ENCODE peak calls at places on chromosomes 3 and 15, in eight cellular contexts. One of them, this sample, is unnamed.

GRCh38 chr15:47711654-47712053 is 5.7 kb upstream of the SEMA6D start:
- DNase-seq in breast epithelium: no peak
- DNase-seq in CD8-positive, alpha-beta T cell: no peak
- DNase-seq in hepatocyte: no peak
- DNase-seq in HCT116: no peak
- DNase-seq in esophagus muscularis mucosa: no peak
- DNase-seq in heart left ventricle: no peak
- DNase-seq in MM.1S: peak
- DNase-seq in this sample: no peak

GRCh38 chr3:64266065-64266874 is 41.0 kb upstream of the PRICKLE2 start:
- DNase-seq in hepatocyte: peak
- DNase-seq in breast epithelium: no peak
- DNase-seq in CD8-positive, alpha-beta T cell: no peak
- DNase-seq in HCT116: no peak
- DNase-seq in MM.1S: no peak
- DNase-seq in heart left ventricle: no peak
- DNase-seq in esophagus muscularis mucosa: no peak
- DNase-seq in this sample: peak

GRCh38 chr3:192812736-192813383 is 85.5 kb upstream of the FGF12 start:
- DNase-seq in MM.1S: peak
- DNase-seq in breast epithelium: no peak
- DNase-seq in esophagus muscularis mucosa: peak
- DNase-seq in hepatocyte: peak
- DNase-seq in CD8-positive, alpha-beta T cell: no peak
- DNase-seq in HCT116: peak
- DNase-seq in heart left ventricle: no peak
- DNase-seq in this sample: peak

GRCh38 chr15:66803182-66803729 is 101.2 kb downstream of the SMAD6 start:
- DNase-seq in heart left ventricle: peak
- DNase-seq in breast epithelium: peak
- DNase-seq in CD8-positive, alpha-beta T cell: no peak
- DNase-seq in HCT116: peak
- DNase-seq in hepatocyte: peak
- DNase-seq in esophagus muscularis mucosa: peak
- DNase-seq in MM.1S: no peak
- DNase-seq in this sample: peak

GRCh38 chr3:88149146-88149515 is 628 bp upstream of the C3orf38 start:
- DNase-seq in MM.1S: peak
- DNase-seq in HCT116: peak
- DNase-seq in esophagus muscularis mucosa: no peak
- DNase-seq in hepatocyte: no peak
- DNase-seq in breast epithelium: no peak
- DNase-seq in heart left ventricle: no peak
- DNase-seq in CD8-positive, alpha-beta T cell: no peak
- DNase-seq in this sample: no peak

GRCh38 chr3:80063535-80063934 is 295.7 kb upstream of the ROBO1 start:
- DNase-seq in esophagus muscularis mucosa: no peak
- DNase-seq in HCT116: no peak
- DNase-seq in breast epithelium: no peak
- DNase-seq in CD8-positive, alpha-beta T cell: no peak
- DNase-seq in hepatocyte: no peak
- DNase-seq in MM.1S: no peak
- DNase-seq in heart left ventricle: no peak
- DNase-seq in this sample: no peak

GRCh38 chr3:181782306-181782924 is 70.7 kb downstream of the SOX2 start:
- DNase-seq in HCT116: no peak
- DNase-seq in breast epithelium: no peak
- DNase-seq in heart left ventricle: no peak
- DNase-seq in CD8-positive, alpha-beta T cell: no peak
- DNase-seq in MM.1S: no peak
- DNase-seq in hepatocyte: peak
- DNase-seq in esophagus muscularis mucosa: no peak
- DNase-seq in this sample: peak

GRCh38 chr3:106403746-106404145 is 534.9 kb upstream of the CBLB start:
- DNase-seq in CD8-positive, alpha-beta T cell: no peak
- DNase-seq in heart left ventricle: no peak
- DNase-seq in MM.1S: no peak
- DNase-seq in breast epithelium: no peak
- DNase-seq in esophagus muscularis mucosa: no peak
- DNase-seq in HCT116: no peak
- DNase-seq in hepatocyte: no peak
- DNase-seq in this sample: no peak

GRCh38 chr15:90708516-90708915 is 8.6 kb upstream of the BLM start:
- DNase-seq in HCT116: no peak
- DNase-seq in breast epithelium: no peak
- DNase-seq in heart left ventricle: no peak
- DNase-seq in CD8-positive, alpha-beta T cell: no peak
- DNase-seq in MM.1S: no peak
- DNase-seq in hepatocyte: no peak
- DNase-seq in esophagus muscularis mucosa: no peak
- DNase-seq in this sample: no peak

GRCh38 chr15:27783668-27784067 is 315.4 kb downstream of the OCA2 start:
- DNase-seq in heart left ventricle: no peak
- DNase-seq in hepatocyte: no peak
- DNase-seq in esophagus muscularis mucosa: peak
- DNase-seq in HCT116: no peak
- DNase-seq in CD8-positive, alpha-beta T cell: no peak
- DNase-seq in breast epithelium: no peak
- DNase-seq in MM.1S: no peak
- DNase-seq in this sample: no peak

GRCh38 chr15:66387176-66388056 is 704 bp downstream of the MAP2K1 start:
- DNase-seq in CD8-positive, alpha-beta T cell: peak
- DNase-seq in hepatocyte: peak
- DNase-seq in MM.1S: peak
- DNase-seq in esophagus muscularis mucosa: peak
- DNase-seq in HCT116: no peak
- DNase-seq in heart left ventricle: peak
- DNase-seq in breast epithelium: peak
- DNase-seq in this sample: peak

GRCh38 chr3:38168151-38168987 is 3.0 kb downstream of the OXSR1 start:
- DNase-seq in hepatocyte: no peak
- DNase-seq in MM.1S: no peak
- DNase-seq in heart left ventricle: no peak
- DNase-seq in esophagus muscularis mucosa: no peak
- DNase-seq in breast epithelium: no peak
- DNase-seq in CD8-positive, alpha-beta T cell: no peak
- DNase-seq in HCT116: no peak
- DNase-seq in this sample: no peak

GRCh38 chr3:147713234-147714133 is 304.3 kb downstream of the ZIC1 start:
- DNase-seq in heart left ventricle: no peak
- DNase-seq in MM.1S: no peak
- DNase-seq in CD8-positive, alpha-beta T cell: no peak
- DNase-seq in HCT116: no peak
- DNase-seq in breast epithelium: no peak
- DNase-seq in esophagus muscularis mucosa: no peak
- DNase-seq in hepatocyte: no peak
- DNase-seq in this sample: peak

DNA sequence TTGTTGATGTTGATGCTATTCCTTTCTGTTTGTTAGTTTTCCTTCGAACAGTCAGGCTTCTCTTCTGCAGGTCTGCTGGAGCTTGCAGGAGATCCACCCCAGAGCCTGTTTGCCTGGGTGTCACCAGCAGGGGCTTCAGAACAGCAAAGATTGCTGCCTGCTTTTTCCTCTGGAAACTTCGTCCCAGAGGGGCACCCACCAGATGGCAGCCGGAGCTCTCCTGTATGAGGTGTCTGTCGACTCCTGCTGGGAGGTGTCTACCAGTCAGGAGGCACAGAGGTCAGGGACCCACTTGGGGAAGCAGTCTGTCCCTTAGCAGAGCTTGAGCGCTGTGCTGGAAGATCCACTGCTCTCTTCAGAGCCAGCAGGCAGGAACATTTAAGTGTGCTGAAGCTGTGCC is 303.2 kb downstream of the ZIC1 start:
- DNase-seq in esophagus muscularis mucosa: no peak
- DNase-seq in heart left ventricle: no peak
- DNase-seq in CD8-positive, alpha-beta T cell: no peak
- DNase-seq in hepatocyte: no peak
- DNase-seq in breast epithelium: no peak
- DNase-seq in HCT116: no peak
- DNase-seq in MM.1S: no peak
- DNase-seq in this sample: no peak
- TF ChIP-seq CTCF in esophagus muscularis mucosa: no peak
- TF ChIP-seq CTCF in heart left ventricle: no peak
- TF ChIP-seq CTCF in CD8-positive, alpha-beta T cell: no peak
- TF ChIP-seq CTCF in hepatocyte: no peak
- TF ChIP-seq CTCF in breast epithelium: no peak
- TF ChIP-seq CTCF in HCT116: no peak
- TF ChIP-seq CTCF in MM.1S: no peak
- TF ChIP-seq CTCF in this sample: no peak

GRCh38 chr3:159854500-159855124 is 134.0 kb upstream of the IL12A start:
- DNase-seq in breast epithelium: no peak
- DNase-seq in hepatocyte: peak
- DNase-seq in MM.1S: no peak
- DNase-seq in HCT116: peak
- DNase-seq in esophagus muscularis mucosa: no peak
- DNase-seq in CD8-positive, alpha-beta T cell: no peak
- DNase-seq in heart left ventricle: no peak
- DNase-seq in this sample: peak

GRCh38 chr3:159855599-159856495 is 132.8 kb upstream of the IL12A start:
- DNase-seq in HCT116: no peak
- DNase-seq in heart left ventricle: no peak
- DNase-seq in hepatocyte: no peak
- DNase-seq in MM.1S: no peak
- DNase-seq in esophagus muscularis mucosa: no peak
- DNase-seq in breast epithelium: no peak
- DNase-seq in CD8-positive, alpha-beta T cell: no peak
- DNase-seq in this sample: no peak

GRCh38 chr3:159852821-159853505 is 135.7 kb upstream of the IL12A start:
- DNase-seq in CD8-positive, alpha-beta T cell: no peak
- DNase-seq in heart left ventricle: peak
- DNase-seq in HCT116: no peak
- DNase-seq in hepatocyte: peak
- DNase-seq in MM.1S: peak
- DNase-seq in esophagus muscularis mucosa: no peak
- DNase-seq in breast epithelium: peak
- DNase-seq in this sample: peak

GRCh38 chr3:159852256-159852655 is 136.4 kb upstream of the IL12A start:
- DNase-seq in HCT116: no peak
- DNase-seq in heart left ventricle: no peak
- DNase-seq in breast epithelium: no peak
- DNase-seq in hepatocyte: no peak
- DNase-seq in CD8-positive, alpha-beta T cell: no peak
- DNase-seq in MM.1S: no peak
- DNase-seq in esophagus muscularis mucosa: no peak
- DNase-seq in this sample: no peak

DNA sequence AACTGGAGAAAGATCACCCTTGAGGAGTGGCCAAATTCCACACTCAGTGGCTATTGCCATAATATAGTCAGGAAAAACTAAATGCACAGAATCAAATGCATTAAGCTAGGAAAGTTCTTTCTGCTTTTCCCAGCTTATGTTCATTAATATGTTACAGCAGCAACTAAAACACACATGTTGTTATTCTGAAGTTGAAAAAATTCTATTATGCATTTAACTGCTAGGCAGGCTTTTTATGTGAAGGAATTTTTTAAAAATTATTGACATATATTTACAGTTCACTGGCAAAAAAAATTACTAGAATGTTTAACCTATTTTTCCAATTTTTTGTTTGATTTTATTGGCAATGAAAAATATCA is 135.2 kb upstream of the IL12A start:
- DNase-seq in breast epithelium: no peak
- DNase-seq in HCT116: no peak
- DNase-seq in hepatocyte: no peak
- DNase-seq in esophagus muscularis mucosa: no peak
- DNase-seq in MM.1S: no peak
- DNase-seq in heart left ventricle: no peak
- DNase-seq in CD8-positive, alpha-beta T cell: no peak
- DNase-seq in this sample: no peak
- H3K27ac ChIP-seq in breast epithelium: peak
- H3K27ac ChIP-seq in HCT116: no peak
- H3K27ac ChIP-seq in hepatocyte: peak
- H3K27ac ChIP-seq in esophagus muscularis mucosa: peak
- H3K27ac ChIP-seq in MM.1S: no peak
- H3K27ac ChIP-seq in heart left ventricle: peak
- H3K27ac ChIP-seq in CD8-positive, alpha-beta T cell: no peak
- H3K27ac ChIP-seq in this sample: peak

DNA sequence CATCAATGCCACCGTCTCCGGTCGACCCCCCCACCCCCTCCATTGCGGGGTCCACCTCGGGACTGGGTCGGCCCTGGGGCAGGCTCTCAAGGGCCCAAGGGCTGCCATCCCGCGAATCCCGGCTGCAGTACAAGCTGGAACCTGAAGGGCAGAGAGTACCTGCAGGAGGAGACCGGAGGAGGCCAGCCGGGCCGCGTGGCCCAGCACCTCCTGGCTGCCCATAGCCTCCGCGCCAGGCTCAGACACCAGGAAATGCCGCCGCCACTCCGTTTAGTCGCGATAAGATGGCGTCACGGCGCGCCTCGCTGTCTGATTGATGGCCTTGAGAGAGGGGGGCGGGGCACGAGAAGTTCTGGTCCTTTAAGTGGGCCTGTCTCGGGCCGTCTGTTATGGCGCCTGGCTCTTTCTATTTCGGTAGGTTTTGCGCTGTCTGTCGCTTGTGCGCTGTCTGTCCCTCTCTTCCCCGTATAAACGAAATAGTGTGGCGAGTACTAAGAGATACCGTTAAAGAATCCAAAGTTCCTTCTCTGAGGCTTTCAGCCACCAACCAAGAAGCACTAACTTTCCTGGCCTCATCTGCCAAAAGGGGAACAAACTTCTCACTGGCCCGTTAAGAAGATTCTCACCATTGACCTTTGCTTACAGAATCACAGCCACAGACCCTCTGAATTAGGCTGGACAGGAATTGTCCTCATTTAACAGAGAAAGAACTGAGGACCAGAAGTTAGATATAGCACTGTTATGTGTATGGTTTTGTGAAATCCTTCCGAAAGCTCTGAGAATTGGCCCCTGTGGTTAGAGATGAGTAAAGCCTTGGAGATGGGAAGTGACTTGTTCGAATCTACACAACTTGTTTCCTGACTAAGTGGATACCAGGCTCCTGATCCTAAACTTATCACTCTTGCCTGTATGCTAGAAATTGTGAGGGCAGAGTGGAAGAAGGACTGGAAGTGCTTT is at the start of gene RFT1:
- DNase-seq in esophagus muscularis mucosa: peak
- DNase-seq in heart left ventricle: peak
- DNase-seq in HCT116: peak
- DNase-seq in MM.1S: peak
- DNase-seq in hepatocyte: peak
- DNase-seq in breast epithelium: peak
- DNase-seq in CD8-positive, alpha-beta T cell: peak
- DNase-seq in this sample: peak
- TF ChIP-seq CTCF in esophagus muscularis mucosa: peak
- TF ChIP-seq CTCF in heart left ventricle: no peak
- TF ChIP-seq CTCF in HCT116: no peak
- TF ChIP-seq CTCF in MM.1S: no peak
- TF ChIP-seq CTCF in hepatocyte: no peak
- TF ChIP-seq CTCF in breast epithelium: peak
- TF ChIP-seq CTCF in CD8-positive, alpha-beta T cell: no peak
- TF ChIP-seq CTCF in this sample: no peak

DNA sequence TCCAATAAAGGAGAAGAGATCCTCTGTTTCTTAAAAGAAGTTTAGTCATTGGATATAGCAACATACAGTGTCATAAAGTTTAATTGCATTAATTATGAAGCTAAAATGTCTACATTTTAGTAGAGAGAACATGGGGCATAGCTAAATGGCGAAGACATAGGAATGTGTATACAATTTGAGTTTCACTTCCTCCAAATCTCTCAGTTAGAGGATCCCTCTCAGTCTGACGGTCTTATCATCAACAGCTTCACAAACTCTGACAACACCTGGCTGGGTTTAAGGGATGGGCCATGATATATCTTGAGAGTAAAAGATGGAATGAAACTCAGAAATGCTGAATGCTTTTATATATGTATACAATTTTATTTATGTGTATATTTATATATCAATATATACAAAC is 111.4 kb downstream of the TIGIT start:
- DNase-seq in breast epithelium: no peak
- DNase-seq in MM.1S: peak
- DNase-seq in heart left ventricle: no peak
- DNase-seq in esophagus muscularis mucosa: no peak
- DNase-seq in hepatocyte: no peak
- DNase-seq in HCT116: no peak
- DNase-seq in CD8-positive, alpha-beta T cell: no peak
- DNase-seq in this sample: no peak
- H3K27ac ChIP-seq in breast epithelium: no peak
- H3K27ac ChIP-seq in MM.1S: no peak
- H3K27ac ChIP-seq in heart left ventricle: no peak
- H3K27ac ChIP-seq in esophagus muscularis mucosa: peak
- H3K27ac ChIP-seq in hepatocyte: no peak
- H3K27ac ChIP-seq in HCT116: peak
- H3K27ac ChIP-seq in CD8-positive, alpha-beta T cell: no peak
- H3K27ac ChIP-seq in this sample: peak